ENCODE peak calls at places on chromosome 17, in six cellular contexts. A is upper lobe of right lung, O is colonic mucosa, P is epithelial cell of proximal tubule, G is fibroblast of pulmonary artery, T is epithelial cell of esophagus. J is an unnamed sample.

GRCh38 chr17:44909681-44910144 is 5.6 kb downstream of the GFAP start:
- DNase-seq in A (no peak), O (no peak), P (no peak), G (peak; percentile 28), T (peak; percentile 86), J (peak; percentile 63)

GRCh38 chr17:46777943-46778915 is 40.3 kb downstream of the WNT3 start:
- DNase-seq in A (peak; percentile 40), O (no peak), P (no peak), G (no peak), T (no peak), J (no peak)

GRCh38 chr17:78680436-78680835 is 101.6 kb downstream of the CYTH1 start:
- DNase-seq in A (peak; percentile 2), O (no peak), P (no peak), G (peak; percentile 67), T (no peak), J (no peak)

GRCh38 chr17:15651001-15651582 is 31.6 kb upstream of the FBXW10B start:
- DNase-seq in A (no peak), O (peak; percentile 48), P (no peak), G (no peak), T (peak; percentile 42), J (no peak)

GRCh38 chr17:50956750-50957523 is 90.8 kb upstream of the TOB1 start:
- DNase-seq in A (peak; percentile 77), O (peak; percentile 73), P (no peak), G (peak; percentile 65), T (peak; percentile 63), J (no peak)

GRCh38 chr17:8964801-8965393 is 610 bp downstream of the PIK3R5 start:
- DNase-seq in A (peak; percentile 73), O (peak; percentile 36), P (no peak), G (no peak), T (no peak), J (no peak)

GRCh38 chr17:48615963-48616718 is 1.0 kb upstream of the HOXB8 start:
- DNase-seq in A (no peak), O (no peak), P (no peak), G (no peak), T (no peak), J (no peak)

GRCh38 chr17:43814026-43814425 is 18.9 kb downstream of the MPP3 start:
- DNase-seq in A (no peak), O (no peak), P (no peak), G (no peak), T (no peak), J (no peak)

GRCh38 chr17:28967240-28968135 is 16.2 kb upstream of the PHF12 start:
- DNase-seq in A (no peak), O (no peak), P (no peak), G (no peak), T (no peak), J (no peak)

GRCh38 chr17:36148559-36149295 is 27.7 kb downstream of the TBC1D3B start:
- DNase-seq in A (peak; percentile 75), O (peak; percentile 76), P (peak; percentile 16), G (peak; percentile 72), T (peak; percentile 80), J (no peak)

GRCh38 chr17:21573961-21574610 is 118.2 kb upstream of the KCNJ18 start:
- DNase-seq in A (no peak), O (peak; percentile 54), P (no peak), G (peak; percentile 88), T (peak; percentile 19), J (peak; percentile 33)

GRCh38 chr17:77634710-77635109 is 323.8 kb upstream of the TNRC6C start:
- DNase-seq in A (no peak), O (no peak), P (no peak), G (no peak), T (no peak), J (no peak)

GRCh38 chr17:61155590-61156181 is 244.0 kb upstream of the TBX2 start:
- DNase-seq in A (no peak), O (no peak), P (no peak), G (no peak), T (no peak), J (no peak)

GRCh38 chr17:15298176-15298575 is 33.0 kb upstream of the PMP22 start:
- DNase-seq in A (no peak), O (no peak), P (peak; percentile 77), G (peak; percentile 39), T (peak; percentile 8), J (no peak)

GRCh38 chr17:28572294-28573099 is 1.2 kb upstream of the PIGS start:
- DNase-seq in A (no peak), O (peak; percentile 35), P (no peak), G (no peak), T (no peak), J (no peak)

GRCh38 chr17:36703860-36704266 is 102.5 kb downstream of the MRM1 start:
- DNase-seq in A (peak; percentile 75), O (peak; percentile 47), P (no peak), G (peak; percentile 38), T (peak; percentile 54), J (no peak)

GRCh38 chr17:73307130-73307529 is 4.7 kb downstream of the CDC42EP4 start:
- DNase-seq in A (peak; percentile 75), O (peak; percentile 50), P (no peak), G (no peak), T (no peak), J (no peak)

GRCh38 chr17:69430488-69430887 is 16.0 kb downstream of the MAP2K6 start:
- DNase-seq in A (no peak), O (no peak), P (no peak), G (peak; percentile 51), T (peak; percentile 98), J (no peak)

GRCh38 chr17:788551-788950 is 6.4 kb downstream of the MRM3 start:
- DNase-seq in A (peak; percentile 21), O (no peak), P (no peak), G (no peak), T (peak; percentile 27), J (no peak)

GRCh38 chr17:163514-164103 is 17.8 kb downstream of the DOC2B start:
- DNase-seq in A (no peak), O (no peak), P (no peak), G (no peak), T (no peak), J (no peak)

GRCh38 chr17:51455211-51455610 is 194.9 kb downstream of the UTP18 start:
- DNase-seq in A (no peak), O (no peak), P (no peak), G (no peak), T (no peak), J (no peak)

GRCh38 chr17:18219016-18219415 is 6.4 kb upstream of the LLGL1 start:
- DNase-seq in A (no peak), O (no peak), P (no peak), G (peak; percentile 65), T (no peak), J (no peak)

GRCh38 chr17:4159761-4160160 is 16.8 kb downstream of the CYB5D2 start:
- DNase-seq in A (no peak), O (no peak), P (no peak), G (no peak), T (no peak), J (no peak)

GRCh38 chr17:20206068-20206467 is 196.9 kb downstream of the SPECC1 start:
- DNase-seq in A (no peak), O (no peak), P (no peak), G (peak; percentile 39), T (peak; percentile 58), J (no peak)

GRCh38 chr17:29617481-29618271 is 5.0 kb downstream of the CORO6 start:
- DNase-seq in A (peak; percentile 94), O (peak; percentile 89), P (no peak), G (peak; percentile 68), T (peak; percentile 87), J (no peak)

DNA sequence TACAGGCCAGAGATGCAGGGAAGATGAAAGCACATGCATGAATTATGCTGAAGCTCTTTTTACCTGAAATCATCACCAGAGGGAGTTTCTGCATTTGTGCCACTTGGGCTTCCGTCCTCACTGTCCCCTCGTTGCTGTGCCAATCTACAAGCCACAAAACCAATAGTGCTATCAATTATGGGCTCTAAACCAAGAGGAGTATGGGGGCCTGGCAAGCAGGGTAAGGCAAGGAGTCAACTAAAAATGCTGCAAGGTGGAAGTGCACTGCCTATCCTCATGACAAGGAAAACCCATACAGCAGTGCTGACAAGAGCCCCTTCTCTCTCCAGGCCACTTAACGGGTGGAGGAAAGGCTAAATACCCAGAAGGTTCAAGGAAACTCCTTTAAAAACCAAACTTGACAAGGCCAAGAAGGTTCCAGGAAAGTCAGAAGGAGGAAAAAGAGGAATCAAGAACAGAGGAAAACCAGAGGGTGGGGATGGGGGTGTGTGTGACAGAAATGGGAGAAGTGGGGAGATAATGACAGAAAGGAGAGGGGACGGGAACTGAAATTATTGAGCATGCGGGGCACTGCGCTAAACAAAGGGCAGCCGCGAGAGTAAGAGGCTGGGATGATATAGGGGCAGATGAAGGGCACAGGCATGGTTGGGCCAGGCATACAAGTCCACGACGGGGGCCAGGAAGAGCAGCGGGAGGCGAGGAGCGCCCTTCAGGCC is 674 bp downstream of the C17orf75 start:
- DNase-seq in A (no peak), O (peak; percentile 36), P (no peak), G (no peak), T (peak; percentile 47), J (no peak)
- TF ChIP-seq CTCF in A (no peak), O (no peak), P (peak; percentile 33), G (peak; percentile 10), T (peak; percentile 47), J (peak; percentile 26)

DNA sequence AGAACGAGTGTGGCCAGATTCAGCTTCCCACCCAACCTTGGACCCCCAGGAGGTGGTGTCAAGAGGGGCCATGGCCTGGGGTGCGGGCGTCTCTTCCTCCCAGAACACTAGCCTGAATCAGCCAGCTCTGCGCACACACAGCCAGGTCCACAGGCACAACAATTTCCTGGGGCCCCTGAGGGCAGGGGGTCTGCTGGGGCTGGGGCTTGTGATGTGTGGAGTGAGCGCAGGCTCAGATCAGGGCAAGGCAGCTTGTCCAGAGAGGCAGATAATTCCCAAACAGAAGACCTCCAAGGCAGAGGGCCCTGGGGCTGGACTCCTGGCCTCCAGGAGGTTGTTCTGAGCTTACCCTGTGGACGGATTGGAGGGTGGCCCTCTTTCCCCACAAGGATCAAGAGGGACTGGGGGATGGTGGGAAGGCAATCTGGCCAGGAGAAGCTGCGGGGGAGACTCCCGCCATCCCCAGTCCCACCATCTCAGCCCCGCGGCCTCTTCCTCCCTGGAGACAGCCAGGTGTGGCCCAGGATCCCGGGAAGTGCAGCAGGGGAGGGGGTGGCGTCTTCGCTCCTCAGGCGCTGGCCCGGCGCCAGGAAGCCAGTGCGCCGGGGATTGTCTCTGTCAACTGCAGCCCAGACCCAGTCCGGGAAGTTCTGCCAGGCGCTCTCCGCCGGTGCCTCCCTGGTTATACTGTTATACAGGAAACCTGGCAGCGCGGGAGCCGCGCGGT is 52.0 kb upstream of the AMZ2 start:
- DNase-seq in A (no peak), O (no peak), P (no peak), G (no peak), T (no peak), J (no peak)
- H3K4me3 ChIP-seq in A (peak overlapping the region; percentile 37), O (peak overlapping the region; percentile 25), P (no peak overlapping the region), G (no peak overlapping the region), T (no peak overlapping the region), J (no peak overlapping the region)

GRCh38 chr17:79834575-79835469 is 4.4 kb downstream of the CBX4 start:
- DNase-seq in A (peak; percentile 70), O (peak; percentile 31), P (no peak), G (no peak), T (no peak), J (no peak)
- TF ChIP-seq CTCF in A (peak; percentile 69), O (peak; percentile 60), P (peak; percentile 65), G (peak; percentile 51), T (peak; percentile 55), J (peak; percentile 76)

DNA sequence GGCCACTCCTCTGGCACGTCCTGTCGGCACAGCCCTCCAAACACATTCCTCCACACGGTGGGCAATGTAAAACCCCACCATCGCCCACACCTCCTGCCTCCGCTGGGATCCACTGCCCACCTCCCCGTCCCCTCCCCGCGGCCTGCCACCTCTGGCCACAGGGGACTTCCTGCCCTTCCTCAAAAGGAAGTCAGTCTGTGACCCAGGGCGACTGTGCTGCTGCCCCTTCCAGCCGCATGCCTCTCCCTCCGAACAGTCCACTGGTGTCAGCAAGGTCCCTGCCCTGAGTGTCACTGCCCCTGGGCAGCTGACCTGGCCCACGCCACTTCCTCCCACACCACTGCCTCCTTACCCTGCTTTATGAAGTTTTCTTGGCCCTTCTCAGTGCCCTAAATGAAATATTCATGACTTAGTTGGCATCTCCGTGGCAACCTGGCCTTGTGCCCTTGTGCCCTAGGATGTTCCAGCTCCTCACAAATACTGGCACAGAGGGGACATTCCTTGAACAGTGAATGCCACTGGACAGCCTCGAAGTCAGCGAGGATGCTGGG is 2.0 kb downstream of the PLD6 start:
- DNase-seq in A (no peak), O (no peak), P (no peak), G (no peak), T (no peak), J (no peak)
- H3K4me3 ChIP-seq in A (no peak overlapping the region), O (no peak overlapping the region), P (no peak overlapping the region), G (no peak overlapping the region), T (no peak overlapping the region), J (no peak overlapping the region)

J was measured in BJ.